ENCODE peak calls at places on chromosomes 1 and 21, in five cellular contexts. G, K, F, S and P are unnamed samples.

GRCh38 chr1:247294282-247294681 is 37.4 kb downstream of the ZNF496 start:
- DNase-seq in S (no peak), F (no peak), G (no peak), K (no peak), P (no peak)

GRCh38 chr1:4494558-4494957 is 159.9 kb upstream of the AJAP1 start:
- DNase-seq in S (no peak), G (no peak), F (peak; percentile 68), K (no peak), P (peak; percentile 50)

GRCh38 chr1:248000169-248000568 is 13.3 kb upstream of the OR2L5 start:
- DNase-seq in K (no peak), F (no peak), G (no peak), S (no peak), P (no peak)

GRCh38 chr1:182122855-182123254 is 61.3 kb upstream of the ZNF648 start:
- DNase-seq in F (no peak), G (no peak), S (no peak), K (no peak), P (no peak)

GRCh38 chr1:9050803-9051202 is 18.6 kb downstream of the SLC2A5 start:
- DNase-seq in K (no peak), S (no peak), G (no peak), F (no peak), P (no peak)

GRCh38 chr21:20083925-20084324 is 914.3 kb upstream of the NCAM2 start:
- DNase-seq in S (no peak), F (no peak), K (no peak), G (no peak), P (no peak)

GRCh38 chr1:84156210-84156621 is 12.1 kb downstream of the PRKACB start:
- DNase-seq in K (no peak), F (no peak), G (no peak), S (no peak), P (no peak)

GRCh38 chr1:243394610-243395490 is 139.0 kb downstream of the SDCCAG8 start:
- DNase-seq in K (no peak), G (no peak), F (no peak), S (no peak), P (no peak)

GRCh38 chr1:1155258-1155657 is 18.4 kb upstream of the TTLL10 start:
- DNase-seq in G (no peak), S (no peak), K (no peak), F (no peak), P (no peak)

GRCh38 chr1:1157033-1157365 is 16.7 kb upstream of the TTLL10 start:
- DNase-seq in F (no peak), G (no peak), S (no peak), K (no peak), P (no peak)

GRCh38 chr1:1156140-1157032 is 17.3 kb upstream of the TTLL10 start:
- DNase-seq in G (no peak), F (no peak), K (no peak), S (no peak), P (no peak)

GRCh38 chr1:1157914-1158710 is 15.6 kb upstream of the TTLL10 start:
- DNase-seq in F (no peak), K (no peak), G (no peak), S (peak; percentile 73), P (no peak)

GRCh38 chr1:1157426-1157913 is 16.2 kb upstream of the TTLL10 start:
- DNase-seq in S (peak; percentile 92), K (peak; percentile 96), F (no peak), G (peak; percentile 75), P (no peak)
- TF ChIP-seq CTCF in S (no peak), K (no peak), F (no peak), G (no peak), P (no peak)

DNA sequence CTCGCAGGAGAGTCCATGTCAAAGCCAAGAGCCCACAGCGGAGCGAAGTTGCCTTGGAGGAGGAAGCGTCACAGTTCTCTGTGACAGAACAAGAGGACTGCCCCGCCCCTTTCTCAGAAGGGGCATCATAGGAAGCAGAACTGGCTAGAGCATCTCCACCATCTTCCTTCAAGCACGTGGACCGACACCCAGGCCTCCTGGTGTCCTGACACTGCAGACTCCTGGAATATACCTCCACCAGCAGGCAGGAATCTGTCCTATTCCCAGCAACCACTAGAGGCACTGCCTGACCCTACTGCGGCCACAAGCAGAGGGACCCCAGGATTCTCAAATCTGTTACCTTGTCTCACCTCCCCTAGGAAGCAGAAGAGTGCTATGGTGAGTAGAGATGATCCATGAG is 37.8 kb downstream of the GPA33 start:
- DNase-seq in K (no peak), S (no peak), F (peak; percentile 29), G (peak; percentile 67), P (no peak)
- TF ChIP-seq CTCF in K (peak; percentile 12), S (peak; percentile 13), F (peak; percentile 66), G (peak; percentile 64), P (peak; percentile 69)

GRCh38 chr1:1303736-1304135 is 4.0 kb downstream of the ACAP3 start:
- DNase-seq in F (peak; percentile 71), G (no peak), S (no peak), K (no peak), P (no peak)

GRCh38 chr1:1302951-1303509 is 4.7 kb downstream of the ACAP3 start:
- DNase-seq in G (no peak), S (no peak), F (peak; percentile 92), K (no peak), P (no peak)

GRCh38 chr1:1299686-1300351 is 7.9 kb downstream of the ACAP3 start:
- DNase-seq in S (no peak), G (peak; percentile 66), F (peak; percentile 65), K (no peak), P (no peak)

GRCh38 chr1:1300352-1300739 is 7.4 kb downstream of the ACAP3 start:
- DNase-seq in K (no peak), F (no peak), G (no peak), S (no peak), P (no peak)

GRCh38 chr1:1302006-1302430 is 5.7 kb downstream of the ACAP3 start:
- DNase-seq in G (peak; percentile 66), F (peak; percentile 55), K (no peak), S (no peak), P (no peak)
- TF ChIP-seq CTCF in G (peak; percentile 71), F (peak; percentile 77), K (no peak), S (peak; percentile 25), P (peak; percentile 70)

GRCh38 chr1:18344755-18345154 is 136.0 kb upstream of the KLHDC7A start:
- DNase-seq in F (peak; percentile 95), S (no peak), G (no peak), K (no peak), P (no peak)
- TF ChIP-seq CTCF in F (no peak), S (no peak), G (no peak), K (no peak), P (no peak)

GRCh38 chr1:54274448-54274847 is 74.5 kb downstream of the MRPL37 start:
- DNase-seq in K (peak; percentile 73), F (peak; percentile 62), G (no peak), S (peak; percentile 69), P (no peak)
- TF ChIP-seq CTCF in K (no peak), F (peak; percentile 55), G (no peak), S (peak; percentile 31), P (peak; percentile 21)

DNA sequence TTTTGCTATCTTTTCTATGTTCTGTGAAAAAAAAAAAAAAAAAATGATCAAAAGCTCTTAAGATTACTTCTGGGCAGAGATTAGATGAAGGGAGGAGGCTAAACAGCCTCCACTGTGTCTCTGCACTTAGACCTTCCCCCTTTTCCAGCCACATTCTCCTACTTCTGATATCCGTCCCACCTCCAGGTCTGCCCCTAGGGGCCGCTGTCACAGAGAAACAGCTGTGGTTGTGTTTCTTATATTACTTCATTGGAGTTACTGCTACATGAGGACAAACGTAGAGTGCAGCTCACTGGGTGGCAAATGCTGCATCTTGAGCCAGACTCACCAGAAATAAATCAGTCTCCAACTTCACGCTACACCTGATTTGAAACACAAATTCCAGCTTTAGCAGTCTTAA is 125.4 kb upstream of the PTBP2 start:
- DNase-seq in F (peak; percentile 61), K (peak; percentile 50), S (no peak), G (peak; percentile 76), P (no peak)
- TF ChIP-seq CTCF in F (peak; percentile 69), K (peak; percentile 43), S (peak; percentile 52), G (peak; percentile 67), P (peak; percentile 71)

GRCh38 chr1:210233216-210233494 is 559 bp downstream of the SERTAD4 start:
- DNase-seq in F (no peak), K (no peak), G (no peak), S (no peak), P (no peak)
- TF ChIP-seq CTCF in F (no peak), K (no peak), G (no peak), S (no peak), P (no peak)